ENCODE peak calls at places on chromosomes 5 and 9, in six cellular contexts. P is H9, K is IMR-90, R is mesenchymal stem cell, O is H1, I is mesendoderm. M is an unnamed sample.

GRCh38 chr5:58156354-58156753 is 303.5 kb downstream of the PLK2 start:
- DNase-seq in I (no peak), P (no peak), R (peak; percentile 12), K (peak; percentile 32), O (no peak), M (no peak)

GRCh38 chr5:140162781-140163180 is 12.2 kb upstream of the CYSTM1 start:
- DNase-seq in R (no peak), I (no peak), K (no peak), P (no peak), O (no peak), M (no peak)

GRCh38 chr5:76521240-76521758 is 101.9 kb downstream of the F2RL2 start:
- DNase-seq in K (peak; percentile 26), I (no peak), R (no peak), P (no peak), O (no peak), M (no peak)

GRCh38 chr9:124450241-124450924 is at the start of gene ADGRD2:
- DNase-seq in I (peak; percentile 90), R (peak; percentile 44), O (peak; percentile 70), P (peak; percentile 95), K (peak; percentile 4), M (peak; percentile 41)

GRCh38 chr9:70340572-70340971 is 73.9 kb downstream of the KLF9 start:
- DNase-seq in O (no peak), R (peak; percentile 53), I (no peak), P (no peak), K (peak; percentile 57), M (no peak)

GRCh38 chr5:139710370-139711066 is 62.4 kb downstream of the CXXC5 start:
- DNase-seq in R (peak; percentile 93), K (peak; percentile 39), I (peak; percentile 97), P (peak; percentile 88), O (no peak), M (peak; percentile 75)

GRCh38 chr5:149486726-149487635 is 64.3 kb downstream of the CSNK1A1 start:
- DNase-seq in O (no peak), I (peak; percentile 68), K (peak; percentile 70), R (peak; percentile 82), P (peak; percentile 22), M (no peak)

GRCh38 chr9:14313951-14314423 is at the start of gene NFIB:
- DNase-seq in I (peak; percentile 86), K (peak; percentile 24), P (peak; percentile 68), O (no peak), R (peak; percentile 46), M (no peak)

GRCh38 chr9:91991621-91992435 is 41.8 kb upstream of the ROR2 start:
- DNase-seq in I (no peak), K (no peak), P (no peak), O (no peak), R (no peak), M (no peak)

GRCh38 chr9:100160021-100160420 is 61.0 kb downstream of the INVS start:
- DNase-seq in P (no peak), R (no peak), K (no peak), I (no peak), O (no peak), M (no peak)

GRCh38 chr9:112028242-112029221 is 131.9 kb downstream of the UGCG start:
- DNase-seq in I (no peak), P (no peak), R (no peak), O (no peak), K (no peak), M (no peak)

GRCh38 chr5:178150977-178151734 is 2.5 kb downstream of the NHP2 start:
- DNase-seq in K (no peak), O (no peak), I (peak; percentile 42), R (peak; percentile 26), P (no peak), M (no peak)

GRCh38 chr5:178145965-178146820 is 7.5 kb downstream of the NHP2 start:
- DNase-seq in O (peak; percentile 71), R (peak; percentile 53), K (peak; percentile 41), P (peak; percentile 91), I (peak; percentile 89), M (peak; percentile 31)

GRCh38 chr5:178152491-178153444 is 917 bp downstream of the NHP2 start:
- DNase-seq in R (peak; percentile 19), O (no peak), I (no peak), K (peak; percentile 12), P (no peak), M (no peak)

GRCh38 chr5:178147406-178147805 is 6.3 kb downstream of the NHP2 start:
- DNase-seq in P (no peak), K (no peak), O (no peak), I (no peak), R (no peak), M (no peak)

GRCh38 chr5:178149199-178149932 is 4.3 kb downstream of the NHP2 start:
- DNase-seq in P (no peak), K (peak; percentile 19), O (no peak), R (no peak), I (no peak), M (no peak)
- H2BK15ac ChIP-seq in P (no peak overlapping the region), K (no peak overlapping the region), O (no peak overlapping the region), R (no peak overlapping the region), I (no peak overlapping the region), M (no peak overlapping the region)

GRCh38 chr9:6461619-6462018 is 48.6 kb downstream of the UHRF2 start:
- DNase-seq in R (no peak), P (no peak), O (no peak), I (no peak), K (no peak), M (no peak)

GRCh38 chr9:6471231-6471630 is 58.2 kb downstream of the UHRF2 start:
- DNase-seq in P (no peak), O (no peak), R (no peak), I (no peak), K (no peak), M (no peak)

GRCh38 chr9:6467006-6467625 is 54.1 kb downstream of the UHRF2 start:
- DNase-seq in P (no peak), R (no peak), O (no peak), K (no peak), I (no peak), M (no peak)
- H2BK15ac ChIP-seq in P (no peak overlapping the region), R (no peak overlapping the region), O (no peak overlapping the region), K (no peak overlapping the region), I (no peak overlapping the region), M (no peak overlapping the region)

GRCh38 chr9:90044263-90044662 is 439.5 kb downstream of the GADD45G start:
- DNase-seq in K (no peak), I (no peak), P (no peak), R (peak; percentile 93), O (no peak), M (no peak)

GRCh38 chr9:90047828-90048227 is 443.0 kb downstream of the GADD45G start:
- DNase-seq in R (no peak), P (no peak), I (no peak), K (no peak), O (no peak), M (no peak)

GRCh38 chr9:90044710-90045151 is 439.9 kb downstream of the GADD45G start:
- DNase-seq in K (no peak), O (no peak), I (peak; percentile 8), R (peak; percentile 91), P (no peak), M (no peak)

GRCh38 chr9:90046317-90046861 is 441.6 kb downstream of the GADD45G start:
- DNase-seq in K (no peak), O (no peak), P (no peak), I (no peak), R (no peak), M (no peak)
- H2BK15ac ChIP-seq in K (no peak overlapping the region), O (no peak overlapping the region), P (no peak overlapping the region), I (no peak overlapping the region), R (no peak overlapping the region), M (no peak overlapping the region)

DNA sequence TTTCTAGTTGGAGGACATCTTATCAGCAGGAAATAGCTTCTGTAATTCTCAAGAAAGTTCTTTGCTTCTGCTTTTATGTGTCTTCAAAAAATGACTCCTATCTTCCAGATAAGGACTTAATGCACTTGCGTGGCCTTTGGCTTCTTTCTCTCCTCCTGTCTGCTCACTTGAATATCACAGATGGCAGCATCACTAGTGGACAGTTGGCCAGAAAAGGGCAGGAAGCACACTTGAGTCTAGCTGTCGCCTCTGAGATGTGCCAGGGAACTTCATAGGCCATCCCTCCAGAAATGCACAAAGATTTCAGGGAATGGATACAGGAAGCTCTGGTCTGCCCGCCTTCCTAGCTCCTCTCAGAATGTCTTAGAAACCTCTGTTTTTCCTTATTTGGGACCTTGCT is 22.3 kb upstream of the LTC4S start:
- DNase-seq in I (no peak), K (no peak), O (no peak), R (no peak), P (no peak), M (no peak)
- H2BK15ac ChIP-seq in I (no peak overlapping the region), K (no peak overlapping the region), O (no peak overlapping the region), R (no peak overlapping the region), P (no peak overlapping the region), M (no peak overlapping the region)

DNA sequence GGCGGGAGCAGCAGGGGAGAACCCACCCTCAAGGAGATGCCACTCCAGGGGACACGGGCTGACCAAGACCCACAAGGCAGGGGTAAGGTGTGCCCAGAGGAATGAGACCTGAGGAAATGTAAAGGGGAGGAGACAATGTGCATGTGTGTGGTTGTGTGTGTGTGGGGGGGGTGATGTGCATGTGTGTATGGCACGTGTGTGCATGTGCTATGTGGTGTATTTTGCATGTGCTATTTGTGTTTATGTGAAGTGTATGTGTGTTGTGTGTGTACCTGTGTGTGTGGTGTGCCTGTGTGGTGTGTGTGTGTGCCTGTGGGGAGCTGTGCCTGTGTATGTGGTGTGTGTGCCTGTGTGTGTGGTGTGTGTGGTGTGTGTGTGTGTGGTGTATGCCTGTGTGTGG is 33.5 kb upstream of the FCN2 start:
- DNase-seq in K (no peak), P (no peak), O (no peak), I (no peak), R (no peak), M (no peak)
- H2BK15ac ChIP-seq in K (no peak overlapping the region), P (no peak overlapping the region), O (no peak overlapping the region), I (no peak overlapping the region), R (no peak overlapping the region), M (no peak overlapping the region)

GRCh38 chr5:138675998-138676397 is 77.2 kb upstream of the CTNNA1 start:
- DNase-seq in K (no peak), P (no peak), R (no peak), I (no peak), O (no peak), M (no peak)
- H2BK15ac ChIP-seq in K (no peak overlapping the region), P (no peak overlapping the region), R (no peak overlapping the region), I (no peak overlapping the region), O (no peak overlapping the region), M (no peak overlapping the region)